ENCODE peak calls at places on chromosomes 16 and 17, in five cellular contexts. C, V, L, W and P are unnamed samples.

GRCh38 chr17:68399638-68400403 is 57.5 kb downstream of the WIPI1 start:
- DNase-seq in C (no peak), V (peak; percentile 65), L (no peak), W (no peak), P (peak; percentile 23)

GRCh38 chr17:2049333-2050245 is 5.3 kb upstream of the HIC1 start:
- DNase-seq in C (peak; percentile 96), V (peak; percentile 80), L (peak; percentile 94), W (peak; percentile 99), P (peak; percentile 88)

GRCh38 chr17:40448213-40448638 is 5.0 kb downstream of the IGFBP4 start:
- DNase-seq in C (no peak), V (no peak), L (no peak), W (no peak), P (peak; percentile 87)

GRCh38 chr16:10408824-10409381 is 23.0 kb downstream of the ATF7IP2 start:
- DNase-seq in C (no peak), V (peak; percentile 5), L (no peak), W (no peak), P (no peak)

GRCh38 chr17:8651013-8651412 is 20.5 kb upstream of the MYH10 start:
- DNase-seq in C (no peak), V (no peak), L (no peak), W (no peak), P (no peak)

GRCh38 chr16:57301126-57301817 is 16.8 kb upstream of the PLLP start:
- DNase-seq in C (no peak), V (no peak), L (peak; percentile 49), W (no peak), P (no peak)

GRCh38 chr17:42409467-42410351 is 13.3 kb downstream of the CAVIN1 start:
- DNase-seq in C (no peak), V (peak; percentile 84), L (peak; percentile 66), W (no peak), P (no peak)

GRCh38 chr17:58278661-58279015 is 2.1 kb downstream of the MPO start:
- DNase-seq in C (no peak), V (no peak), L (no peak), W (no peak), P (no peak)

GRCh38 chr17:81018044-81018802 is 16.7 kb upstream of the BAIAP2 start:
- DNase-seq in C (peak; percentile 35), V (peak; percentile 45), L (peak; percentile 64), W (peak; percentile 32), P (no peak)

GRCh38 chr16:2795714-2796143 is 2.5 kb upstream of the PRSS41 start:
- DNase-seq in C (no peak), V (no peak), L (no peak), W (no peak), P (peak; percentile 1)

GRCh38 chr17:45355087-45355486 is 38.3 kb upstream of the MAP3K14 start:
- DNase-seq in C (no peak), V (no peak), L (peak; percentile 42), W (no peak), P (no peak)

GRCh38 chr16:8798535-8799157 is 1.0 kb downstream of the PMM2 start:
- DNase-seq in C (no peak), V (no peak), L (no peak), W (no peak), P (no peak)

GRCh38 chr16:8796469-8797363 is 723 bp downstream of the TMEM186 start:
- DNase-seq in C (no peak), V (no peak), L (no peak), W (no peak), P (no peak)

GRCh38 chr16:8795818-8796217 is 1.6 kb downstream of the TMEM186 start:
- DNase-seq in C (no peak), V (no peak), L (no peak), W (no peak), P (no peak)

GRCh38 chr16:8798174-8798527 is 512 bp downstream of the PMM2 start:
- DNase-seq in C (no peak), V (peak; percentile 3), L (no peak), W (no peak), P (no peak)

DNA sequence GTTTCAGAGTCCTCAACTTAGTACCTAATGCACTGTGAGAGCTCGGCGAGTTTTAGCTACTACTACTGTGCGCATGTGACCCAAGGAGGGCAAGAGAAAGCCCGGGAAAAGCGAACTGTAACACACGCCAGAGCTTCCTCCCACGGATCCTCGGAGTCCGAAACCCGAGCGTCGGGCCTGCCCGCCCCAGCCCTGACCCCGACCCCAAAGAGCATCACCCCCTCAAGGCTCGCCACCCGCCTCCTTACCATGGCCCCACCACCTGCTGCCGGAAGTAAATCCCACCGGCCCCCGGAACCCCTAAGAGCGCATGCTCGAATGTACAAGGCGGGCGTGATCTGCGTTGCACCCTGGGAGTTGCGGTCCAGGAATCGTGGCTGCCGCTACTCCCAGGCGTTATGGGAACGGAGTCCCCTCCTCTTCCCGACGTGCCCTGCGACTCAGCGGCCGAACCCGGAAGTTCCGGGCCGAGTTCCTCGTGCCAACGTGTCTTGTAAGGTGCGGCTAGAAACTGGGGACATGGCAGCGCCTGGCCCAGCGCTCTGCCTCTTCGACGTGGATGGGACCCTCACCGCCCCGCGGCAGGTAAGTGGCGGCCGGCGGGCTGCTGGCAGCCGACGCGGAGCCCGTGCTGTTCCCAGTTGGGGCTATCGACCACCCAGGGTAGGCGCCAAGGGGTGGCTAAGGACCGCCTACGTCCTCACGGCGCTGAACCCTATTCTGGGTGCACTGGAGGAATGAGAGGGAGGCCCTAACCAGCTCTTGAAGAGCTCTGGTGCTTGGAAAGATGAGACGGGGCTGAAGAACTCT is at the start of the genes PMM2 and TMEM186:
- DNase-seq in C (peak; percentile 95), V (peak; percentile 97), L (peak; percentile 98), W (peak; percentile 95), P (peak; percentile 98)
- TF ChIP-seq CTCF in C (no peak), V (no peak), L (no peak), W (no peak), P (no peak)

DNA sequence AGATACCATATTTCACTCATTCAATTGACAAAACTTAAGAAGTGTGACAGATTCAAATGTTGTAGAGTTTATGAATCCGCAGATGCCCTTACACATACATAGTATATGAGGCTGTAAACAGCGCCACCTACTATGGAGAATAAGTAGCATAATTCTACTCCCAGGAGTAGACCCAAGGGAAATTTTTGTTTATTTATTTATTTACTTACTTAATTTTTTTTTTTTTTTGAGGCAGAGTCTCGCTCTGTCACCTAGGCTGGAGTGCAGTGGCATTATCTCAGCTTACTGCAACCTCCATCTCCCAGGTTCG is 35.5 kb downstream of the GAN start:
- DNase-seq in C (no peak), V (no peak), L (no peak), W (no peak), P (no peak)
- TF ChIP-seq CTCF in C (no peak), V (peak; percentile 8), L (no peak), W (no peak), P (no peak)

DNA sequence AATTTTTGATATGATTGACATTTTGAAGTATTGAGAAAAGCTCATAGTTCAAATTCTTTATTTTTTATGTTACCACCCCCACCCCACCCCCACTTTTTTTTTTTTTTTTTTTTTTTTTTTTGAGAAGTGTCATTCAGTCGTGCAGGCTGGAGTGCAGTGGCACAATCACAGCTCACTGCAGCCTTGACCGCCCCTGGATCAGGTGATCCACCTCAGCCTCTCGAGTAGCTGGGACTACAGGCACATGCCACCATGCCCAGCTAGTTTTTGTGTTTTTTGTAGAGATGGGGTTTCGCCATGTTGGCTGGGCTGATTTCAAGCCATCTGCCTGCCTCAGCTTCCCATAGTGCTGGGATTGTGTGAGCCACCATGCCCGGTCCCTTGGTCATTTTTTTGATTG is 7.4 kb downstream of the TAF15 start:
- DNase-seq in C (no peak), V (no peak), L (no peak), W (no peak), P (no peak)
- TF ChIP-seq CTCF in C (no peak), V (no peak), L (no peak), W (no peak), P (no peak)

GRCh38 chr16:9047689-9048301 is 43.6 kb upstream of the HAPSTR1 start:
- DNase-seq in C (no peak), V (peak; percentile 99), L (peak; percentile 84), W (no peak), P (peak; percentile 94)

GRCh38 chr16:9053006-9053601 is 38.3 kb upstream of the HAPSTR1 start:
- DNase-seq in C (peak; percentile 11), V (peak; percentile 63), L (peak; percentile 53), W (no peak), P (no peak)

GRCh38 chr16:9049241-9049640 is 42.2 kb upstream of the HAPSTR1 start:
- DNase-seq in C (no peak), V (peak; percentile 78), L (no peak), W (no peak), P (no peak)

GRCh38 chr16:9048302-9048700 is 43.1 kb upstream of the HAPSTR1 start:
- DNase-seq in C (no peak), V (no peak), L (no peak), W (no peak), P (no peak)

GRCh38 chr16:9050102-9050830 is 41.2 kb upstream of the HAPSTR1 start:
- DNase-seq in C (peak; percentile 25), V (no peak), L (no peak), W (no peak), P (no peak)
- TF ChIP-seq CTCF in C (peak; percentile 45), V (peak; percentile 63), L (no peak), W (no peak), P (no peak)

DNA sequence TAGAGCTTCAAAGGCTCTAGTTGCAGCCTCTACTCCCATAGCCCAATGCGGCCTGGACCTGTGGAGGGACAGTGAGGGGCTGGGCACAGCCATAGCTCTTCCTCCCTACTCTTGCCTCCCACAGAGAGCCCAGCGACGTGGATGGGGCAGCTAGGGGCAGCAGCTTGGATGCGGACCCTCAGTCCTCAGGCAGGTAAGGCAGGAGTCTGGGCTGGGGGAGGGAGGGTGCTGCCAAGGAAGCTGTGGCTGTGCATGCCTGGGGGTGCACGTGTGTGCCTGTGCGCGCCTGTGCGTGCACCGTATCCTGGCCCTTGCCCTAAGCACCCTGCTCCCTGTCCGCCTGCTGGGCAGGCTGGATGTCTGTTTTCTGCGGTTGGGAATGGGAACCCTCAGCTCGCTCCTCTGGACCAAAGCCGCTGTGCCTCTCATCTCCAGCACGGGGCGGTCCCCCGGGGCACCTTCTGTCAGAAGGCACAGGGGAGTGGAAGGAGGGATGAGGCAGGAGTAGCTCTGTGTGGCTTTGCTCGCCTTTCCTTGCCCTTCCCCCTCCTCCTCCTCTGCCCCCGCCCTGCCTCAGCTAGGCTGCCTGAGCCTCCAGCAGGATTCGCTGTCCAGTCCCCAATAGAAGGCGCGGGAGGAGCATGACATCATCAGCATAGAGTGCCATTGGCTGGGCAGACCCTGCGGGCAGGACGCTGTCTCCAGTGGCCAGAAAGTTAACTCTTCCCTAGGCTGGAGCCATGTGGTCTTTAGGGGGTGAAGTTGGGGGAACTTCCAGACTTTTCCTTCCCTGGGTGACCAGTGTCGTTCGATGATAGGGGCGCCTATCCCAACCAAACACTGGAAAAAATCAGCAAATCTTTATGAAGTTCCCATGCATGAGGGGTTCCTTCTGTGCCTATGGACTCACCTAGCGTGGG is 797 bp downstream of the PRCD start:
- DNase-seq in C (no peak), V (peak; percentile 94), L (peak; percentile 90), W (no peak), P (peak; percentile 89)
- TF ChIP-seq CTCF in C (no peak), V (no peak), L (no peak), W (no peak), P (peak; percentile 6)